ENCODE peak calls at places on chromosomes 2 and 18, in four cellular contexts. T is heart left ventricle, W is body of pancreas, D is GM12878. H is an unnamed sample.

GRCh38 chr2:177535968-177536514 is 143.5 kb downstream of the AGPS start:
- DNase-seq in T (no peak), W (no peak), D (no peak), H (no peak)

GRCh38 chr2:143558665-143559064 is 429.4 kb downstream of the ARHGAP15 start:
- DNase-seq in T (no peak), W (no peak), D (no peak), H (no peak)

GRCh38 chr18:5543036-5543671 is 643 bp downstream of the EPB41L3 start:
- DNase-seq in T (no peak), W (peak; percentile 15), D (no peak), H (no peak)

GRCh38 chr2:172480301-172481218 is 53.2 kb downstream of the ITGA6 start:
- DNase-seq in T (peak; percentile 69), W (no peak), D (no peak), H (peak; percentile 59)

GRCh38 chr2:16226381-16226780 is 286.0 kb downstream of the MYCN start:
- DNase-seq in T (no peak), W (no peak), D (no peak), H (no peak)

GRCh38 chr2:70396589-70396988 is 94.7 kb upstream of the FAM136A start:
- DNase-seq in T (no peak), W (no peak), D (no peak), H (no peak)

GRCh38 chr2:86147793-86148192 is 41.8 kb downstream of the PTCD3 start:
- DNase-seq in T (no peak), W (no peak), D (no peak), H (no peak)

GRCh38 chr2:109348190-109348589 is 219.2 kb downstream of the SH3RF3 start:
- DNase-seq in T (no peak), W (no peak), D (no peak), H (no peak)

GRCh38 chr2:201962766-201963555 is 70.7 kb upstream of the FZD7 start:
- DNase-seq in T (no peak), W (no peak), D (no peak), H (no peak)

GRCh38 chr2:141517852-141518421 is 612.9 kb downstream of the LRP1B start:
- DNase-seq in T (no peak), W (no peak), D (no peak), H (no peak)

GRCh38 chr2:25707927-25708326 is 34.5 kb upstream of the DTNB start:
- DNase-seq in T (no peak), W (no peak), D (no peak), H (no peak)

GRCh38 chr2:150610670-150611279 is 123.3 kb upstream of the RND3 start:
- DNase-seq in T (no peak), W (peak; percentile 16), D (no peak), H (no peak)

GRCh38 chr2:170098626-170099312 is 79.2 kb upstream of the MYO3B start:
- DNase-seq in T (no peak), W (no peak), D (no peak), H (no peak)

GRCh38 chr2:10137053-10137843 is 14.7 kb downstream of the RRM2 start:
- DNase-seq in T (no peak), W (no peak), D (no peak), H (no peak)

GRCh38 chr2:102050854-102051391 is 59.2 kb downstream of the IL1R2 start:
- DNase-seq in T (peak; percentile 91), W (peak; percentile 45), D (no peak), H (peak; percentile 89)

GRCh38 chr18:70288171-70288850 is 534 bp upstream of the SOCS6 start:
- DNase-seq in T (peak; percentile 52), W (peak; percentile 45), D (no peak), H (peak; percentile 57)

GRCh38 chr2:143078106-143078505 is 51.1 kb upstream of the ARHGAP15 start:
- DNase-seq in T (no peak), W (no peak), D (no peak), H (no peak)

GRCh38 chr2:161556440-161556839 is 67.8 kb upstream of the SLC4A10 start:
- DNase-seq in T (no peak), W (no peak), D (no peak), H (no peak)

GRCh38 chr2:112483047-112483473 is 1.1 kb downstream of the TTL start:
- DNase-seq in T (no peak), W (no peak), D (no peak), H (no peak)

GRCh38 chr2:54757496-54757895 is 34.0 kb downstream of the EML6 start:
- DNase-seq in T (no peak), W (no peak), D (no peak), H (peak; percentile 30)

GRCh38 chr18:63137999-63138448 is 181.5 kb downstream of the BCL2 start:
- DNase-seq in T (peak; percentile 72), W (no peak), D (no peak), H (peak; percentile 29)

GRCh38 chr2:212254331-212254730 is 284.3 kb downstream of the ERBB4 start:
- DNase-seq in T (no peak), W (no peak), D (no peak), H (no peak)

GRCh38 chr2:31805688-31806087 is 205.1 kb downstream of the MEMO1 start:
- DNase-seq in T (no peak), W (no peak), D (no peak), H (no peak)

GRCh38 chr18:13703899-13704298 is 22.5 kb downstream of the FAM210A start:
- DNase-seq in T (no peak), W (no peak), D (no peak), H (no peak)

GRCh38 chr2:238299803-238300202 is 11.4 kb upstream of the PER2 start:
- DNase-seq in T (no peak), W (peak; percentile 77), D (no peak), H (no peak)

GRCh38 chr2:238304116-238304515 is 15.7 kb upstream of the PER2 start:
- DNase-seq in T (no peak), W (no peak), D (no peak), H (no peak)

GRCh38 chr2:238305092-238305862 is 15.0 kb upstream of the TRAF3IP1 start:
- DNase-seq in T (no peak), W (no peak), D (no peak), H (no peak)

GRCh38 chr2:238302076-238302475 is 13.7 kb upstream of the PER2 start:
- DNase-seq in T (no peak), W (no peak), D (no peak), H (no peak)

DNA sequence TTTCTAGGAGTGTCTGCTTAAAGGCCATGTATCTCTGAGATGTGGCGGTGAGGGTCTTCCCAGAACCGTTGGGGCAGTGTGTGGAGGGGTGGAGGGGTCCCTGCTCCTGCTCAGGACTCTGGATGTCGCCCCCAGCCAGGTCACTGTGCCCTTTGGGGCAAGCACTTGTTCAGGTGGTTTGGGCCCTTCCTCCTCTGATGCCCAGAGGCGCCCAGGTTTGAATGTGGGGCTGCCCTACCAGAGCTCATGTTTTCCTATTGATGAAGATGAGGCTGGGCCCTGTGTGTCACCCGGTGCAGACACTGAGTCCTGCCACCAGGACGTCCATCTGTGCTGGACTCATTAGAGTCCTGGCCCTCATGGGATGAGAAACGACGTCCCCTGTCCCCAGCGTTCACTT is 14.3 kb upstream of the PER2 start:
- DNase-seq in T (no peak), W (no peak), D (no peak), H (no peak)
- H3K4me1 ChIP-seq in T (no peaks in the 10 kb centered on the region), W (peaks cover 43% of the 10 kb centered on the region), D (peaks cover 4% of the 10 kb centered on the region), H (no peaks in the 10 kb centered on the region)

DNA sequence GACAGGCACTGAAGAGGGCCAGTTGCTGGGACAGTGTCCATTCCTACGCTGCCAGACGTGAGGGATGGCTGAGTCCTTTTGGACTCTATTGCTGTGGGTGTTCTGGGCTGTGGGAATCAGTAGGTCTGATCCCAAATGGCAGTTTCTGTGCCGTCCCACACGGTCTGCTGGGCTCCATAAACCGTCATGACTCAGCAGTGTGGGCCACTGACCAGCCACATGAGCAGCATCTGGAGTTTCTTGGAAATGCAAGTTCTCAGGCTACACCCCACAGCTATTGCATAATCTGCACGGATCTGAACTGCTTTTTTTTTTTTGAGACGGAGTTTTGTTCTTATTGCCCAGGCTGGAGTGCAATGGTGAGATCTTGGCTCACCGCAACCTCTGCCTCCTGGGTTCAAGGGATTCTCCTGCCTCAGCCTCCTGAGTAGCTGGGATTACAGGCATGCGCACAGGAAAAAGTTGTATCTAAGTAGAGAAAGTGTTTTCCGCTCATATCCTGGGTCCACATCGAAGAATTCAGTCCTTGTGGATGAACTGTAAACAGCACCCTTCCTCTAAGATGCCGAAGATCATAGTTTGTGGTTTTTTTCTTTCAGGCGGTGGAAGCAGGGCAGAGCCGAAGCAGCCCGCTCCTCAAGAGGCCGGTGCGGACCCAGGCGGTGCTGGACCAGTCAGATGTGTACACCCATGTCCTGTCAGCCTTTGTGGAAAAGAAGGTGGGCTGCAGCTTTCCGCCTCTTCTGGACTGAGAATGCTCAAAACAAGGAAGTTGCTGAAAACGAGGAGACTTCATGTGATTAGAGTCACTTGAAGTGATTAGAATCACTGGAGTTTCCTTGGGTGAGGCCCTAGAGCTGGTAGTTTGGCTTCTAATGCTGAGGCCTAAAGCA is 25.5 kb downstream of the RMC1 start:
- DNase-seq in T (no peak), W (peak; percentile 18), D (no peak), H (peak; percentile 31)
- H3K27ac ChIP-seq in T (peak overlapping the region; percentile 19), W (no peak overlapping the region), D (no peak overlapping the region), H (no peak overlapping the region)

GRCh38 chr2:41152318-41152717 is 700.4 kb upstream of the SLC8A1 start:
- DNase-seq in T (no peak), W (no peak), D (no peak), H (no peak)

GRCh38 chr2:41149054-41149453 is 697.2 kb upstream of the SLC8A1 start:
- DNase-seq in T (no peak), W (no peak), D (no peak), H (no peak)

GRCh38 chr2:41151746-41152145 is 699.9 kb upstream of the SLC8A1 start:
- DNase-seq in T (no peak), W (no peak), D (no peak), H (no peak)
- H3K4me1 ChIP-seq in T (no peaks in the 10 kb centered on the region), W (no peaks in the 10 kb centered on the region), D (no peaks in the 10 kb centered on the region), H (no peaks in the 10 kb centered on the region)

DNA sequence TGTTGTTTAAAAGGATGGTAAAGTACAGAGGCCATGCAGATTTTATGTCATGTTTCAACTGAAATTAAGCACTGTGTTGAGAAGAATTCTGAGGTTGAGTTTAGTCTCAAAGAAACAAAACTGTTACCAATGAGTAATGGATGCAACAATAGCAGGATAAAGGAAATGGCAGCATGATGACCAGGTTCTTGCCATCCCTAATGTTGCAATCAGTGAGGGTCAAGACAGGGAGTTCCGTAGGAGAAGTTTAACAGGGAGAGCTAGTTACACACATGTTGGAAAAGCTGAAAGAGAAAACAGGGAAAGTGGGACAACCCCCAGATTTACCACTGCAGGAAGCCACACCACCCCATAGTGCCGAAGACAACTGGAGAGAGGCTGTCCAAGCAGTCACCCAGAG is 343.8 kb upstream of the EPHA4 start:
- DNase-seq in T (no peak), W (no peak), D (no peak), H (no peak)
- H3K27ac ChIP-seq in T (no peak overlapping the region), W (no peak overlapping the region), D (no peak overlapping the region), H (no peak overlapping the region)

GRCh38 chr2:230717595-230717994 is 5.0 kb downstream of the CAB39 start:
- DNase-seq in T (no peak), W (no peak), D (no peak), H (no peak)

GRCh38 chr2:230721712-230722111 is 9.1 kb downstream of the CAB39 start:
- DNase-seq in T (no peak), W (no peak), D (no peak), H (no peak)

GRCh38 chr2:230716588-230716987 is 3.9 kb downstream of the CAB39 start:
- DNase-seq in T (no peak), W (no peak), D (no peak), H (no peak)

GRCh38 chr2:230722207-230722606 is 9.6 kb downstream of the CAB39 start:
- DNase-seq in T (no peak), W (no peak), D (no peak), H (no peak)

DNA sequence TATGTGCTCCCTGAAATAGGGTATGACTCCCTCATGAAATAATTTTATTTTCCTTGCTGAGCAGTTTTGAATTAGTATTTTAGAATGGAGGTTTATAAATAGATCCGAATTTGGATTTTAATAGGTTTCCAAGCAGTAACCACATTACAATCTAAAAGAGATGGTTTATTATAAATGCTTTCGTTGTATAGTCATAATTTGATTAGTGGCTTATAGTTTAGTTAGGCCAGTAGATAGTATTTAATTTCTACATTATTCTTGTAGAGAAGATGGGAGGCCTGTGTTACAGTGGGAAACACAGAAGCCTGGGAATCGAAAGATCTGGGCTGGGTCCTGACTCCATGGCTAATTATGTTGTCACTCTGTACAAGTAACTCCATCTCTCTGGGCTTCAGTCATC is 6.7 kb downstream of the CAB39 start:
- DNase-seq in T (no peak), W (no peak), D (no peak), H (no peak)
- H3K4me1 ChIP-seq in T (peaks cover 15% of the 10 kb centered on the region), W (peaks cover 25% of the 10 kb centered on the region), D (peaks cover 40% of the 10 kb centered on the region), H (peaks cover 6% of the 10 kb centered on the region)